ENCODE peak calls at places on chromosomes 13 and 19, in four cellular contexts. N is A549, D is stomach, W is ovary. I is an unnamed sample.
A peak's percentile ranks its signal among the peaks of the same experiment; 100 is the strongest.

GRCh38 chr13:25752957-25753540 is 298.8 kb downstream of the SHISA2 start:
- DNase-seq in N (no peak), D (peak; percentile 67), W (no peak), I (no peak)

GRCh38 chr13:94708031-94708571 is 4.2 kb downstream of the SOX21 start:
- DNase-seq in N (no peak), D (no peak), W (no peak), I (peak; percentile 16)

GRCh38 chr13:42345367-42345766 is 73.4 kb downstream of the AKAP11 start:
- DNase-seq in D (no peak), W (no peak), N (no peak), I (no peak)

GRCh38 chr19:23273022-23273593 is 22.9 kb upstream of the ZNF724 start:
- DNase-seq in W (no peak), N (no peak), D (no peak), I (no peak)

GRCh38 chr19:54094601-54095000 is 6.0 kb downstream of the OSCAR start:
- DNase-seq in D (no peak), N (no peak), W (no peak), I (no peak)

GRCh38 chr13:46964789-46965527 is 68.1 kb upstream of the HTR2A start:
- DNase-seq in D (no peak), W (no peak), N (no peak), I (no peak)

GRCh38 chr13:86581711-86582110 is 782.5 kb upstream of the SLITRK6 start:
- DNase-seq in D (no peak), W (no peak), N (no peak), I (no peak)

GRCh38 chr13:45370922-45371406 is 30.0 kb upstream of the TPT1 start:
- DNase-seq in N (peak; percentile 41), D (peak; percentile 71), W (peak; percentile 82), I (peak; percentile 57)

GRCh38 chr13:53150568-53150967 is 122.0 kb downstream of the OLFM4 start:
- DNase-seq in W (no peak), D (peak; percentile 61), N (no peak), I (no peak)

GRCh38 chr19:47353307-47353712 is 4.2 kb downstream of the DHX34 start:
- DNase-seq in N (no peak), W (no peak), D (peak; percentile 77), I (no peak)

GRCh38 chr19:46579286-46579944 is 21.7 kb upstream of the CALM3 start:
- DNase-seq in N (peak; percentile 28), W (no peak), D (no peak), I (no peak)

GRCh38 chr13:62357887-62358645 is 942.4 kb upstream of the PCDH20 start:
- DNase-seq in D (no peak), W (no peak), N (peak; percentile 65), I (no peak)

GRCh38 chr19:33689886-33690285 is 68.1 kb downstream of the CHST8 start:
- DNase-seq in W (no peak), D (no peak), N (no peak), I (no peak)

GRCh38 chr19:925912-926594 is at the start of gene ARID3A:
- DNase-seq in N (no peak), D (peak; percentile 56), W (no peak), I (peak; percentile 74)

GRCh38 chr13:106376411-106377112 is 158.9 kb downstream of the EFNB2 start:
- DNase-seq in W (no peak), N (peak; percentile 48), D (peak; percentile 61), I (no peak)

GRCh38 chr19:8430650-8431049 is 14.1 kb upstream of the HNRNPM start:
- DNase-seq in N (no peak), D (no peak), W (no peak), I (no peak)

GRCh38 chr19:29492761-29493160 is 33.0 kb upstream of the VSTM2B start:
- DNase-seq in D (no peak), N (no peak), W (no peak), I (no peak)

GRCh38 chr19:18701250-18701608 is 17.7 kb downstream of the CRTC1 start:
- DNase-seq in D (no peak), W (no peak), N (no peak), I (no peak)

GRCh38 chr13:101514695-101515275 is 62.3 kb downstream of the ITGBL1 start:
- DNase-seq in W (no peak), D (no peak), N (peak; percentile 67), I (no peak)

GRCh38 chr19:12886943-12887747 is at the start of gene KLF1:
- DNase-seq in N (no peak), W (no peak), D (no peak), I (no peak)

GRCh38 chr19:13154241-13154778 is 4.1 kb downstream of the IER2 start:
- DNase-seq in W (peak; percentile 95), N (peak; percentile 65), D (peak; percentile 89), I (peak; percentile 91)

GRCh38 chr19:41172297-41173164 is 20.5 kb upstream of the CYP2S1 start:
- DNase-seq in N (no peak), D (peak; percentile 33), W (no peak), I (peak; percentile 66)

GRCh38 chr13:95275322-95276118 is 25.7 kb downstream of the ABCC4 start:
- DNase-seq in N (no peak), D (peak; percentile 34), W (no peak), I (no peak)

GRCh38 chr13:65090191-65090590 is 2139.9 kb downstream of the PCDH9 start:
- DNase-seq in N (no peak), W (no peak), D (no peak), I (no peak)

GRCh38 chr13:43058318-43058674 is 34.9 kb downstream of the DNAJC15 start:
- DNase-seq in D (no peak), W (no peak), N (peak; percentile 82), I (no peak)

GRCh38 chr13:110306960-110307696 is at the start of the genes COL4A1 and COL4A2:
- DNase-seq in D (no peak), W (peak; percentile 83), N (peak; percentile 49), I (no peak)

GRCh38 chr19:10173527-10173926 is 21.2 kb downstream of the DNMT1 start:
- DNase-seq in W (no peak), N (peak; percentile 37), D (no peak), I (no peak)

GRCh38 chr19:13281567-13282291 is 131.5 kb downstream of the IER2 start:
- DNase-seq in N (no peak), D (no peak), W (no peak), I (no peak)

GRCh38 chr19:49665301-49666119 is at the start of the genes BCL2L12 and IRF3:
- DNase-seq in D (peak; percentile 99), N (peak; percentile 96), W (peak; percentile 99), I (peak; percentile 97)

DNA sequence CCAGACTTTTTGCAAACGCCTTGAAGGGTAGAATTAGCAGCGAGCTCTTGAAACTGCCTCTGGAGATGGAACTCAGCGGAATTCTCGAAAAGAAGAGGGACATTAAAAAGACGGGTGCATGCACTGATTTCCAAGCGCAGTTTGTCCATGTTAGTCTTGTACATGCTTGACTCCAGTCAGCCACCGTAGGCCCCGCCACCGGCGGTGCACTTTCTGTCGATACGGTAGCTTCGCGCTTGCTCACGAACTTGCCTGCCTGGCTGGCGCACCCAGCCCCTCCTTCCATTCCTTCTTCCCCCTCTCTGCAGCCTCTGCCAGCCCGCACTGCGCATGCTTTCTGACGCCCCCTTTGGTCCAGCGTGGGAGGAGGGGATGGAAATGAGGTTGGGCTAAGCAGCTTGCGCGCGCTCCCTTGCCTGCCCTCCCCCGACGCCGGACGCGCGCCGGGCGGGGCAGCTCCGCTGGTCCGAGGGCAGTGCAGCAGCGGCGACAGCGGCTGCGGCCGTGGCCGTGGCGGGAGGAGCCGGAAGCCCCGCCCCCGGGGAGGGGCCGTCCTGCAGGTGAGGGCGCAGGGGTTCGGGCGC is at the start of gene ZNF575:
- DNase-seq in W (peak; percentile 89), D (peak; percentile 87), N (peak; percentile 99), I (peak; percentile 96)
- TF ChIP-seq EP300 in W (no peak), D (no peak), N (no peak), I (no peak)

GRCh38 chr19:56885173-56885679 is 44.7 kb upstream of the PEG3 start:
- DNase-seq in W (no peak), N (no peak), D (no peak), I (no peak)
- H3K4me1 ChIP-seq in W (peaks cover 4% of the 10 kb centered on the region), N (no peaks in the 10 kb centered on the region), D (no peaks in the 10 kb centered on the region), I (no peaks in the 10 kb centered on the region)

GRCh38 chr19:6587998-6588507 is 2.9 kb downstream of the CD70 start:
- DNase-seq in D (no peak), W (no peak), N (no peak), I (no peak)

GRCh38 chr19:6588508-6589345 is 2.2 kb downstream of the CD70 start:
- DNase-seq in D (no peak), W (no peak), N (no peak), I (no peak)

GRCh38 chr19:6589711-6590457 is 1.1 kb downstream of the CD70 start:
- DNase-seq in D (no peak), W (no peak), N (no peak), I (no peak)

GRCh38 chr19:6593651-6594416 is 2.9 kb upstream of the CD70 start:
- DNase-seq in N (no peak), W (no peak), D (no peak), I (no peak)

DNA sequence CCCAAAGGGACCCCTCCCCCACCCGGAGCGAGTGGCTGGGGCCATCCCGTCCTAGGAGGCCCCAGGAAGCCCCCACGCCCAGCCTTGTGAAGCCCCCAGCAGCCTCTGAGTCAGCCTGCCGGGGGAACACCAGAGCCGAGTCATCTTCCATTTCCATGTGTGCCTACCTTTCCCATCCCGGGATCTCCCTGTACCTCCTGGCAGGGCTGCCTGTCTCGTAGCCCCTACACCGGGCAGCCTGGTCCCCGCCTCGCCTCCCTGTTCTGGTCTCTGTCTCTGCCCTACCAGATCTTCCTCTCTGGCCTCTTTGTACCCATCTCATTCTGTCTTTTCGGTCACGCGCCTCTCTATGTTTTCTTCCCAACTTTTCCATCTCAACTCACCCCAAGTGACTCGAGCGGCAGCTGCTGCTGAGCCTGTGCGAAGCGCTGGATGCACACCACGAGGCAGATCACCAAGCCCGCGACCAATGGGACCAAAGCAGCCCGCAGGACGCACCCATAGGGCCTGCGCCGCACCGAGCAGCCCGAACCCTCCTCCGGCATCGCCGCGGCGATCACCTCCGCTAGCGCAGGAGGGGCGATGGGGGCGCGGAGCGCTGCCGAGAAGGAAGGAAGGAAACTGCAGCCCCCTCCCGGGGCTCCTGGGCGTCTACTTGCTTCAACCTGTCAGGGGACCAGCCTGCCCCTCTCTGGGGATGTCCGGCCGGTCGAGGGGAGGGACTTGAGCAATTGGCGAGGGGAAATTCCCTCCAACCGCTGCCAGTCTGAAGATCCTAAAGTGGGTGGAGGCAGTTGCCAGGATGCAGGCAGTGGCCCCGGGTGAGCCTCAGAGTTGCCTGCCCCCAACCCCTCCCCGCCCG is at the start of gene CD70:
- DNase-seq in W (no peak), N (peak; percentile 55), D (no peak), I (no peak)
- TF ChIP-seq POLR2A in W (no peak), N (no peak), D (no peak), I (no peak)

DNA sequence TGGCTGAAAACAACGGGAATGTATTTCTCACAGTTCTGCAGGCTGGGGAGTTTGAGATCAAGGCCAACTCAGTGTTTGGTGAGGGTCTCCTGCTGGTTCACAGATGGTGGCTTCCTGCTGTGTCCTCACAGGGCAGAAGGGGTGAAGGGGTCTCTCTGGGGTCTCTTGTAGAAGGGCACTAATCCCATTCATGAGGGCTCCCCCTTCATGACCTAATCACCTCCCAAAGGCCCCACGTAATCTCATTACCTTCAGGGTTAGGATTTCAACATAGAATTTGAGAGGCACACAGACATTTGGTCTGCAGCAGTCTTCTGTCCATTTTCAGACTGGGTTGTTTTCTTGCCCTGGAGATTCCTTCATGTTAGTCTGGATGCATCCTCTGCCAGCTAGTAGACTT is 11.6 kb downstream of the ZNF444 start:
- DNase-seq in N (no peak), D (no peak), W (no peak), I (no peak)
- TF ChIP-seq EP300 in N (no peak), D (no peak), W (no peak), I (no peak)

GRCh38 chr19:38679839-38680238 is 32.4 kb downstream of the ACTN4 start:
- DNase-seq in W (no peak), D (no peak), N (peak; percentile 88), I (no peak)
- H3K4me1 ChIP-seq in W (peaks cover 46% of the 10 kb centered on the region), D (peaks cover 100% of the 10 kb centered on the region), N (peaks cover 90% of the 10 kb centered on the region), I (peaks cover 97% of the 10 kb centered on the region)

GRCh38 chr19:35267818-35268545 is 780 bp upstream of the USF2 start:
- DNase-seq in W (peak; percentile 75), D (peak; percentile 78), N (peak; percentile 87), I (peak; percentile 73)
- TF ChIP-seq POLR2A in W (peak; percentile 84), D (no peak), N (peak; percentile 70), I (no peak)